ENCODE peak calls at places on chromosomes 5 and 9, in eight cellular contexts. O, V, B, D, C, M, H and X are unnamed samples.

GRCh38 chr9:71249729-71250317 is 128.4 kb upstream of the TRPM3 start:
- DNase-seq in O (peak), V (peak), B (no peak), D (peak), C (no peak), M (peak), H (no peak), X (peak)

GRCh38 chr9:2043243-2043642 is 28.1 kb downstream of the SMARCA2 start:
- DNase-seq in O (no peak), V (no peak), B (no peak), D (no peak), C (no peak), M (no peak), H (no peak), X (no peak)

GRCh38 chr5:63050916-63051315 is 472.3 kb downstream of the LRRC70 start:
- DNase-seq in O (no peak), V (no peak), B (no peak), D (no peak), C (no peak), M (no peak), H (no peak), X (peak)

GRCh38 chr5:143594913-143595818 is 191.7 kb upstream of the NR3C1 start:
- DNase-seq in O (no peak), V (peak), B (no peak), D (no peak), C (peak), M (no peak), H (no peak), X (peak)

GRCh38 chr5:148926207-148926606 is 99.8 kb downstream of the ADRB2 start:
- DNase-seq in O (no peak), V (no peak), B (no peak), D (no peak), C (no peak), M (no peak), H (no peak), X (no peak)

GRCh38 chr5:180054226-180054625 is 17.3 kb downstream of the RNF130 start:
- DNase-seq in O (no peak), V (no peak), B (no peak), D (no peak), C (no peak), M (no peak), H (no peak), X (no peak)

GRCh38 chr9:114804504-114804903 is 1.3 kb downstream of the TNFSF15 start:
- DNase-seq in O (peak), V (peak), B (no peak), D (peak), C (no peak), M (peak), H (peak), X (peak)

GRCh38 chr5:76521240-76521758 is 101.9 kb downstream of the F2RL2 start:
- DNase-seq in O (peak), V (no peak), B (no peak), D (no peak), C (peak), M (peak), H (no peak), X (peak)

GRCh38 chr5:132495063-132495671 is 4.6 kb upstream of the IRF1 start:
- DNase-seq in O (no peak), V (no peak), B (no peak), D (no peak), C (no peak), M (no peak), H (no peak), X (no peak)

GRCh38 chr9:107462691-107463090 is 26.9 kb downstream of the KLF4 start:
- DNase-seq in O (peak), V (no peak), B (no peak), D (peak), C (no peak), M (no peak), H (no peak), X (peak)

GRCh38 chr5:138330813-138331448 is 673 bp downstream of the CDC25C start:
- DNase-seq in O (no peak), V (no peak), B (no peak), D (no peak), C (no peak), M (no peak), H (no peak), X (peak)

GRCh38 chr9:126646162-126646561 is 32.4 kb downstream of the LMX1B start:
- DNase-seq in O (no peak), V (no peak), B (no peak), D (no peak), C (no peak), M (no peak), H (no peak), X (no peak)

GRCh38 chr9:98885575-98886292 is 58.0 kb upstream of the COL15A1 start:
- DNase-seq in O (no peak), V (no peak), B (no peak), D (no peak), C (no peak), M (no peak), H (no peak), X (no peak)

GRCh38 chr5:96219580-96220281 is 213.3 kb downstream of the PCSK1 start:
- DNase-seq in O (peak), V (no peak), B (no peak), D (no peak), C (no peak), M (peak), H (no peak), X (peak)

GRCh38 chr9:121440265-121440664 is 59.4 kb downstream of the GGTA1 start:
- DNase-seq in O (peak), V (no peak), B (no peak), D (no peak), C (no peak), M (peak), H (no peak), X (peak)
- TF ChIP-seq CTCF in O (peak), V (no peak), B (no peak), D (peak), C (no peak), M (peak), H (peak), X (peak)

DNA sequence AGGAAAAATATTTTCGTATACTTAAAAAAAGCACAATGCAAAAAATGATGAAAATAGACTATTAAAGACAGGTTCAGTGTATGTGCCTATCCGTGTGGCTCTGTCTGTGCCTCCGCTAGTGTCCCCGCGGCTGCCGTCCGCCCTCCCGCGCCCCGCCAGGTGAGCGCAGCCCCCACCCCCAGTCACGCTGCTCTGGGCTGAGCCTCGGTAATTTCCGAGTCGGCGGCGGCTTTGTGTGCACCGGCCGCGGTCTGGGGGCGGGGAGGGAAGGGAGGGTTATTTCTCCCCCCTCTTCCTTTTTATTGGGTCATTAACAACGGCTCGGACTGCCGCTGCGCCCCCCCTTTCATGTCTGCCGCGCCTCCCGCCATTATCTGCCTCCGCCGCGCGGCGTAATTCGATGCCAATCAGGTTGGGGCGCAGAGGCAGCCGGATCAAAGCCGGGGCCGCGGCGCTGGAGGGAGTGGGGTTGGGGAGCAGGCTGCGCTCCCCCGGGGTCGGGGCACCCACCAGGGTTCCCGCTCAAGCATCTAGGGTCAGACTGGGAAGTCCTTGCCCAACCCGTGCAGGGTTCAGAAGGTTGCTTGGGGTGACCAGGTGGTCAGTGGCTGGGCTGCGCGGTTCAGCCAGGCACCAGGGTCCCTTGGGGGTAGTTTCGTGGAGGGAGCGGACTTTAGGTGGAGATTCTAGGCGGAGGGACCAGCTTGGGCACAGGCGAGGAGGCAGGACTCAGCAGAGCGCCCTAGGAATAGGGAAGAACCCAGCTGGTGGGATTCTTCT is 39.5 kb upstream of the PSD2 start:
- DNase-seq in O (no peak), V (no peak), B (no peak), D (no peak), C (peak), M (no peak), H (no peak), X (no peak)
- H3K4me3 ChIP-seq in O (no peak), V (peak), B (no peak), D (no peak), C (peak), M (no peak), H (peak), X (no peak)

GRCh38 chr9:109779711-109780452 is at the start of gene PALM2AKAP2:
- DNase-seq in O (peak), V (peak), B (peak), D (no peak), C (peak), M (peak), H (peak), X (peak)
- TF ChIP-seq CTCF in O (peak), V (peak), B (peak), D (peak), C (no peak), M (peak), H (peak), X (no peak)

DNA sequence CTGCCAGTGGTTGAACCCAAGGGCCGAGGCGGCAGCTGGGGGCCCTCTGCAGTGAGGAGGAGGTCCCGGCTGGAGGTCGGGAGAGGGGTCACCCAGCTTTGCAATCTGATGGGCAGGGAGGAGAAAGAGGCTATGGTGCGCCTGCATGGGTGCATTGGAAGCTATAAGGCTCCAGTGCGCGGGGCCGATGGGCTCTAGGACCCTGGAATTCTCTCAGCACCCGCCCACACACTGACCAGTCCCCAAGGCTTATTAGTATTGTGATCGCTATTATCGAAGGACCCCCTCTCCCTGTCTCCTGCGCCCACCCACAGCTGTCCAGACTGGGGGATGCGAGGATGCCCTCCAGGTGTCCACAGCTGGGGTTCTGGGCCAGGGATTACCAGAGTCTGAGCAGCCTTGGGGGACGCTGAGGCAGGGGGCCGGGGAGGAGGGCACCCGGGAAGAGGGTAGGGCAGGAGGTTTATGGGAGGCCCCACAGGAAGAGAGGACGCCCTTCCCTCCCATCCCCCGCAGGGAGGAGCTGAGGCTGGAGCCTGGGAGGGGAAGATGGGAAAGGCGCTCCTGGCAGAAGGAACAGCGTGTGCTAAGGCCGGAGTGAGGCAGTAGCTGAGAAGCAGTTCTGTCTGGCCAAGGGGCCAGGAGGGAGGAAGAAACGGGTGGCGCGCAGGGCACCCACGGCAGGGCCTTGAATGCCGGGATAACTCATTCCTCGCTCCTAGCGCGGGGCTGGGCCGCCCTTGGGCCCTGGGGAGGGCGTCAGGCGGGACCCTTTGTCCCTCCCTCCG is 24.2 kb downstream of the C9orf50 start:
- DNase-seq in O (peak), V (peak), B (peak), D (no peak), C (no peak), M (peak), H (peak), X (peak)
- H3K4me3 ChIP-seq in O (peak), V (peak), B (peak), D (peak), C (no peak), M (peak), H (peak), X (peak)

GRCh38 chr9:120480707-120481106 is 99.3 kb downstream of the CDK5RAP2 start:
- DNase-seq in O (no peak), V (no peak), B (no peak), D (no peak), C (no peak), M (no peak), H (no peak), X (peak)

GRCh38 chr9:120484162-120484561 is 95.8 kb downstream of the CDK5RAP2 start:
- DNase-seq in O (no peak), V (no peak), B (no peak), D (no peak), C (no peak), M (no peak), H (no peak), X (no peak)

GRCh38 chr9:120481248-120481647 is 98.7 kb downstream of the CDK5RAP2 start:
- DNase-seq in O (no peak), V (no peak), B (no peak), D (no peak), C (no peak), M (peak), H (no peak), X (peak)

GRCh38 chr9:120482424-120483186 is 97.4 kb downstream of the CDK5RAP2 start:
- DNase-seq in O (no peak), V (no peak), B (no peak), D (no peak), C (no peak), M (no peak), H (peak), X (peak)

GRCh38 chr9:120481842-120482241 is 98.1 kb downstream of the CDK5RAP2 start:
- DNase-seq in O (no peak), V (no peak), B (no peak), D (no peak), C (no peak), M (no peak), H (no peak), X (no peak)
- TF ChIP-seq CTCF in O (no peak), V (no peak), B (no peak), D (no peak), C (no peak), M (no peak), H (no peak), X (no peak)

GRCh38 chr5:32990593-32991415 is 279.7 kb downstream of the NPR3 start:
- DNase-seq in O (no peak), V (peak), B (no peak), D (no peak), C (no peak), M (peak), H (no peak), X (peak)
- H3K4me3 ChIP-seq in O (no peak), V (peak), B (no peak), D (no peak), C (no peak), M (no peak), H (no peak), X (no peak)

GRCh38 chr5:35430381-35431162 is 187.1 kb upstream of the SPEF2 start:
- DNase-seq in O (no peak), V (no peak), B (no peak), D (no peak), C (no peak), M (no peak), H (no peak), X (no peak)
- TF ChIP-seq CTCF in O (no peak), V (no peak), B (no peak), D (no peak), C (no peak), M (no peak), H (no peak), X (no peak)